ENCODE peak calls at places on chromosome 10, in five cellular contexts. X is NCI-H2081, U is amniotic stem cell, P is nucleus accumbens, F is right atrium auricular region. Y is an unnamed sample.

GRCh38 chr10:83075395-83076072 is 1063.8 kb upstream of the GHITM start:
- DNase-seq in X (peak; percentile 61), U (no peak), P (no peak), F (no peak), Y (no peak)

GRCh38 chr10:122019414-122019975 is 30.5 kb downstream of the TACC2 start:
- DNase-seq in X (peak; percentile 66), U (no peak), P (no peak), F (no peak), Y (no peak)

GRCh38 chr10:16439294-16439693 is 2.5 kb downstream of the PTER start:
- DNase-seq in X (no peak), U (no peak), P (no peak), F (no peak), Y (peak; percentile 45)

GRCh38 chr10:126147866-126148578 is 240.3 kb downstream of the ADAM12 start:
- DNase-seq in X (no peak), U (peak; percentile 66), P (no peak), F (no peak), Y (peak; percentile 70)

GRCh38 chr10:21503580-21503979 is 21.9 kb downstream of the SKIDA1 start:
- DNase-seq in X (no peak), U (no peak), P (no peak), F (no peak), Y (no peak)

GRCh38 chr10:84160663-84161362 is 12.8 kb upstream of the GPR15LG start:
- DNase-seq in X (no peak), U (no peak), P (no peak), F (no peak), Y (no peak)

GRCh38 chr10:71205468-71205867 is 6.9 kb upstream of the UNC5B start:
- DNase-seq in X (no peak), U (no peak), P (no peak), F (no peak), Y (no peak)

GRCh38 chr10:34889004-34889869 is 74.1 kb upstream of the PARD3 start:
- DNase-seq in X (no peak), U (no peak), P (no peak), F (no peak), Y (no peak)

GRCh38 chr10:580796-581195 is 108.7 kb downstream of the DIP2C start:
- DNase-seq in X (no peak), U (peak; percentile 45), P (no peak), F (no peak), Y (peak; percentile 51)

GRCh38 chr10:69816963-69817605 is 15.4 kb downstream of the COL13A1 start:
- DNase-seq in X (no peak), U (no peak), P (no peak), F (no peak), Y (no peak)

GRCh38 chr10:115073796-115074195 is 19.4 kb upstream of the ATRNL1 start:
- DNase-seq in X (no peak), U (no peak), P (no peak), F (no peak), Y (no peak)

GRCh38 chr10:17199351-17199804 is 2.1 kb downstream of the TRDMT1 start:
- DNase-seq in X (no peak), U (peak; percentile 12), P (no peak), F (no peak), Y (peak; percentile 66)

GRCh38 chr10:126369125-126369708 is 19.1 kb downstream of the ADAM12 start:
- DNase-seq in X (no peak), U (no peak), P (no peak), F (no peak), Y (no peak)

GRCh38 chr10:44574596-44575480 is 189.9 kb upstream of the CXCL12 start:
- DNase-seq in X (no peak), U (no peak), P (no peak), F (no peak), Y (no peak)

GRCh38 chr10:99341860-99342517 is 12.8 kb downstream of the CNNM1 start:
- DNase-seq in X (peak; percentile 52), U (no peak), P (no peak), F (no peak), Y (no peak)

GRCh38 chr10:61899997-61900828 is 1.3 kb upstream of the ARID5B start:
- DNase-seq in X (peak; percentile 85), U (no peak), P (peak; percentile 9), F (no peak), Y (peak; percentile 70)

GRCh38 chr10:78972160-78972946 is 96.4 kb upstream of the ZMIZ1 start:
- DNase-seq in X (no peak), U (no peak), P (peak; percentile 83), F (peak; percentile 93), Y (peak; percentile 38)

GRCh38 chr10:74937446-74937935 is 111.1 kb downstream of the KAT6B start:
- DNase-seq in X (no peak), U (no peak), P (no peak), F (no peak), Y (no peak)

GRCh38 chr10:70145166-70145665 is 1.3 kb downstream of the TYSND1 start:
- DNase-seq in X (no peak), U (no peak), P (no peak), F (no peak), Y (no peak)

GRCh38 chr10:98262571-98262970 is 5.4 kb downstream of the LOXL4 start:
- DNase-seq in X (peak; percentile 8), U (no peak), P (no peak), F (peak; percentile 59), Y (peak; percentile 26)

GRCh38 chr10:113007343-113007771 is 57.3 kb downstream of the TCF7L2 start:
- DNase-seq in X (no peak), U (no peak), P (no peak), F (no peak), Y (no peak)

GRCh38 chr10:44963772-44964633 is 4.4 kb downstream of the RASSF4 start:
- DNase-seq in X (no peak), U (no peak), P (peak; percentile 93), F (peak; percentile 79), Y (no peak)

Y was measured in fibroblast of the conjunctiva.